ENCODE peak calls at places on chromosomes 5 and 9, in ten cellular contexts. G is lower lobe of right lung; I is MM.1S; Y is tibial nerve; B is spleen; N is A549; F is right cardiac atrium; E is mesendoderm; J is CD4-positive, alpha-beta memory T cell; V is thyroid gland. Z is an unnamed sample.
A peak's percentile ranks its signal among the peaks of the same experiment; 100 is the strongest.

GRCh38 chr5:939368-939767 is 46.7 kb downstream of the TRIP13 start:
- DNase-seq in B (no peak), Y (no peak), E (no peak), N (no peak), I (no peak), F (no peak), J (no peak), V (no peak), G (no peak), Z (no peak)

GRCh38 chr9:10612649-10613398 is at the start of gene PTPRD:
- DNase-seq in B (peak; percentile 68), J (no peak), Y (no peak), G (peak; percentile 74), V (peak; percentile 50), F (peak; percentile 15), I (peak; percentile 86), E (peak; percentile 86), N (peak; percentile 40), Z (peak; percentile 37)

GRCh38 chr5:17738461-17738860 is 104.2 kb downstream of the TAF11L14 start:
- DNase-seq in G (no peak), E (no peak), I (no peak), B (no peak), N (no peak), J (no peak), F (no peak), Y (no peak), V (no peak), Z (no peak)

GRCh38 chr9:82332018-82332773 is 343.6 kb downstream of the SPATA31D1 start:
- DNase-seq in J (no peak), N (peak; percentile 31), E (no peak), Y (no peak), V (no peak), I (no peak), F (no peak), G (no peak), B (no peak), Z (peak; percentile 78)

GRCh38 chr9:650362-650761 is 191.1 kb upstream of the DMRT1 start:
- DNase-seq in F (no peak), J (no peak), I (no peak), E (peak; percentile 35), B (no peak), N (no peak), G (no peak), V (peak; percentile 71), Y (no peak), Z (no peak)

GRCh38 chr5:40678021-40678939 is 1.4 kb upstream of the PTGER4 start:
- DNase-seq in E (no peak), V (no peak), F (no peak), B (no peak), G (no peak), J (no peak), Y (no peak), N (no peak), I (peak; percentile 65), Z (no peak)

GRCh38 chr9:133526721-133527321 is 2.1 kb upstream of the MYMK start:
- DNase-seq in B (no peak), G (no peak), N (no peak), I (no peak), J (no peak), F (no peak), E (peak; percentile 84), V (no peak), Y (no peak), Z (no peak)

GRCh38 chr9:116234091-116234490 is 80.5 kb downstream of the PAPPA start:
- DNase-seq in N (peak; percentile 38), Y (no peak), V (no peak), I (no peak), J (no peak), F (no peak), E (peak; percentile 97), G (no peak), B (no peak), Z (no peak)

GRCh38 chr5:66247176-66247960 is 103.3 kb downstream of the SREK1 start:
- DNase-seq in B (no peak), N (peak; percentile 66), Y (no peak), I (no peak), J (no peak), E (peak; percentile 47), G (no peak), F (no peak), V (no peak), Z (peak; percentile 51)

GRCh38 chr5:24643880-24644279 is 898 bp downstream of the CDH10 start:
- DNase-seq in J (no peak), E (no peak), B (no peak), F (no peak), V (no peak), I (no peak), Y (no peak), G (no peak), N (no peak), Z (no peak)

DNA sequence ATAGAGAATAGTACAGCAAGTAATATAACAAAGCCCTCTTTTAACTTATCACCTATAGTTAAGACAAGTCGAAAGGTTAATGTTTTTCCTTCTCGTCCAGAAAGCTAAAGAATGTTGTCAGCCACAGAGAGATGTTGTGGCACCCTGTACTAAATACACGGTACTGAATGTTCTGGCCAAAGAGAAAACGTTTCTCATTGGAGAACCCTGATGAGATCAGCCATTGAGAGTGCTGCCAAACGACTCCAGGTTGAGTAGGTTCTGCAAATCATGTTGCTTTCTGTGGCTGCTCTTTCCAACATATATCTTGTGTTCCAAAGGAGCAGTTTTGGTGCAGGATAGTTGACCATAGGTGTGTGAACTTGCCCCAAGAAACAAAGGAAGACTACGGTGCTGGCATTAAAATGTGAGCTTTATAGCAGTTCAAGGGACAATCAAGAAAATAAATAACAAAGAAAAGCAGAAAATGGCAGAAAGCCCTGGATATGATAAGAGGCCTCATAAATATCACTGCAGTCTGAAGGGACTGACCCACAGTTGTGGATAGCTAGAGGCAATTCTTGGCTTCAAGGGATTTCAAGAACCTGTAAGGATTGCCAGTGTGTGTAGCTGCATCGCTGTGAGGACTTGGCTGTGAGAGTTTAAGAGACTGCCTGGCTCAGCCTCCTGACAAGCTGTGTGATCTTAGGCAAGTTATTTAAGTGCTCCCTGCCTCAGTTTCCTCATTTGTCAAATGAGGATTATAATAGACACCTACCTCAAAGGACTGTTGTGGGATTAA is 102.7 kb downstream of the ARHGEF28 start:
- DNase-seq in N (no peak), F (no peak), E (no peak), J (no peak), V (peak; percentile 73), G (no peak), B (no peak), Y (no peak), I (no peak), Z (no peak)
- H3K27ac ChIP-seq in N (peak overlapping the region; percentile 45), F (no peak overlapping the region), E (no peak overlapping the region), J (no peak overlapping the region), V (peak overlapping the region; percentile 84), G (no peak overlapping the region), B (no peak overlapping the region), Y (no peak overlapping the region), I (no peak overlapping the region), Z (no peak overlapping the region)

GRCh38 chr9:83537331-83538171 is 650 bp downstream of the FRMD3 start:
- DNase-seq in Y (no peak), J (no peak), V (peak; percentile 35), G (no peak), B (peak; percentile 77), N (no peak), F (no peak), E (peak; percentile 29), I (no peak), Z (no peak)
- H3K27ac ChIP-seq in Y (peak overlapping the region; percentile 77), J (no peak overlapping the region), V (peak overlapping the region; percentile 52), G (peak overlapping the region; percentile 67), B (peak overlapping the region; percentile 85), N (peak overlapping the region; percentile 85), F (no peak overlapping the region), E (no peak overlapping the region), I (no peak overlapping the region), Z (no peak overlapping the region)

GRCh38 chr5:100827481-100827889 is 75.6 kb downstream of the ST8SIA4 start:
- DNase-seq in J (no peak), B (no peak), N (no peak), G (no peak), F (no peak), E (no peak), Y (no peak), V (no peak), I (no peak), Z (no peak)

GRCh38 chr5:100828756-100829342 is 74.2 kb downstream of the ST8SIA4 start:
- DNase-seq in F (no peak), I (no peak), V (no peak), G (no peak), Y (no peak), N (no peak), B (no peak), J (no peak), E (no peak), Z (no peak)

GRCh38 chr5:100824635-100825034 is 78.4 kb downstream of the ST8SIA4 start:
- DNase-seq in V (no peak), I (no peak), E (no peak), F (no peak), G (no peak), B (no peak), N (no peak), Y (no peak), J (no peak), Z (no peak)

GRCh38 chr5:100826133-100826532 is 76.9 kb downstream of the ST8SIA4 start:
- DNase-seq in F (no peak), I (no peak), E (no peak), J (no peak), V (no peak), Y (no peak), N (no peak), B (no peak), G (no peak), Z (no peak)

DNA sequence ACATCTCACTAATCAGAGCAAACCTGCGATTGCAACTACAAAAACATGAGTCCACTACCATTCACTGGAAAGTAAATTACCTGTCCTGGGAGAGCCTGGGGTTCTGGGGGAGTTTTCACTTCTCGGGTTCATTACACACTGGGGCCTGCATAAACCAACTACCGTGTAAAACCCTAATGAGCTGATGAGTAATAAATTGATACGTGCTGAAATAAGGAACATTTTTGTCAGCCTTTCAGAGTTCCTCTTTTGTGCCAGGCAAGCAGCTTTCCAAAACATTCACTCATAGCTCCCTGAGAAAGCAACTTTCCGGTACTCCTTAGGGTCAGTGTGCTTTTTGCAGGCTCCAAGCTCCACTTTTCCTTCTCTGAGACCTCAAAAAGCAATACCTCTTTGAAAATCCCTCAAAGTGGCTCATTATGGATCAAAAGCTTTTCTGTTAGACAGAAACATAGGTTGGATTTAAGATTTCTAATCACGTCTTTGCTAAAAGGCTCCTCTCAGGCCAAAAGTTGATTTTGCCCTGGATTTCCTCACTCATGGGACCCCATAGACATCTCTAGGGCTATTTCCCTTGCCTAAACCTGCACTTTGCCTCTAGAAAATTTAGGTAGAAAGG is 74.9 kb downstream of the ST8SIA4 start:
- DNase-seq in V (no peak), N (no peak), J (no peak), E (no peak), F (no peak), Y (no peak), B (no peak), I (no peak), G (no peak), Z (no peak)
- H3K27ac ChIP-seq in V (no peak overlapping the region), N (no peak overlapping the region), J (no peak overlapping the region), E (no peak overlapping the region), F (peak overlapping the region; percentile 6), Y (peak overlapping the region; percentile 47), B (peak overlapping the region; percentile 77), I (no peak overlapping the region), G (peak overlapping the region; percentile 58), Z (peak overlapping the region; percentile 84)

DNA sequence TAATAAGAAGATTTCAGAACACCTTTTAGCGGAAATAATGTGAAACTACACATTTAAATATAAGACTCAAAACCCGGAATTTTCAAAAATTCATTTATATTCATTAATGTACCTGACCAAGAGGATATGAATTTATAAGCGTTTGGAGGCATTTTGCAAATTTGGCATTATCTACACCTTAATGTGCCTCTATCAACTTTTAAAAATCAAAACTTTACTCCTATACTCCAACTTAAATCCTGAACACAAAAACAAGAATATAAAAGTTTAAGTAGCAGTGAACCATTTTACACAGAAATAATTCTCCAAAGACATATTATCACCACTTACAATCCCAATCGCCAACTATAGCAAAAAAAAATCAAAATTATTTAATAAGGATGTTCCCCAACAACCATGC is 3.9 kb downstream of the ZNF608 start:
- DNase-seq in J (no peak), Y (no peak), V (no peak), N (no peak), B (no peak), G (no peak), I (no peak), E (no peak), F (no peak), Z (no peak)
- H3K27ac ChIP-seq in J (no peak overlapping the region), Y (no peak overlapping the region), V (peak overlapping the region; percentile 92), N (no peak overlapping the region), B (peak overlapping the region; percentile 92), G (peak overlapping the region; percentile 91), I (no peak overlapping the region), E (peak overlapping the region; percentile 50), F (peak overlapping the region; percentile 97), Z (peak overlapping the region; percentile 85)